ENCODE peak calls at places on chromosomes 12 and 14, in seven cellular contexts. W is upper lobe of right lung, L is GM23248, N is stomach, G is heart left ventricle, U is left ventricle myocardium inferior, S is endodermal cell. X is an unnamed sample. For H3K4me1 and H3K27me3, the result is how much of the 10 kb centered on the place peaks cover.

GRCh38 chr12:15754233-15754632 is 35.0 kb downstream of the EPS8 start:
- DNase-seq in U (no peak), N (no peak), G (no peak), W (no peak), S (no peak), L (peak), X (no peak)

GRCh38 chr12:113066806-113067400 is 10.4 kb downstream of the DTX1 start:
- DNase-seq in W (no peak), S (peak), U (no peak), N (no peak), L (no peak), G (no peak), X (no peak)

GRCh38 chr12:57340104-57340503 is 89.1 kb upstream of the STAC3 start:
- DNase-seq in S (no peak), N (peak), G (peak), W (no peak), L (peak), U (peak), X (peak)

GRCh38 chr12:94271351-94271750 is 123.0 kb downstream of the PLXNC1 start:
- DNase-seq in S (no peak), N (no peak), W (no peak), U (no peak), L (no peak), G (no peak), X (no peak)

GRCh38 chr12:81089412-81089811 is 11.5 kb downstream of the ACSS3 start:
- DNase-seq in W (no peak), U (no peak), G (no peak), L (no peak), S (no peak), N (no peak), X (no peak)

GRCh38 chr14:29222671-29223268 is 456.2 kb downstream of the FOXG1 start:
- DNase-seq in L (peak), W (no peak), S (peak), U (no peak), G (no peak), N (no peak), X (peak)

GRCh38 chr14:75906680-75907280 is 75.0 kb downstream of the TGFB3 start:
- DNase-seq in L (peak), G (peak), S (peak), N (peak), W (no peak), U (no peak), X (peak)

GRCh38 chr12:124764870-124765570 is 98.6 kb downstream of the SCARB1 start:
- DNase-seq in G (no peak), S (no peak), U (no peak), W (no peak), L (peak), N (no peak), X (no peak)

GRCh38 chr12:20508962-20509361 is 140.6 kb downstream of the PDE3A start:
- DNase-seq in W (no peak), U (no peak), S (no peak), G (no peak), L (no peak), N (no peak), X (no peak)

GRCh38 chr14:71698027-71698426 is 234.2 kb upstream of the RGS6 start:
- DNase-seq in S (no peak), U (no peak), W (no peak), G (no peak), N (no peak), L (no peak), X (no peak)

GRCh38 chr12:67482751-67483661 is 165.5 kb upstream of the DYRK2 start:
- DNase-seq in G (peak), W (no peak), S (no peak), N (peak), L (peak), U (peak), X (peak)

GRCh38 chr14:37526992-37527391 is 68.1 kb downstream of the FOXA1 start:
- DNase-seq in U (no peak), S (no peak), N (no peak), L (no peak), G (no peak), W (no peak), X (no peak)

GRCh38 chr12:113065126-113066007 is 8.8 kb downstream of the DTX1 start:
- DNase-seq in G (no peak), N (no peak), L (peak), U (no peak), W (peak), S (peak), X (no peak)

GRCh38 chr14:61459229-61459628 is 137.8 kb downstream of the PRKCH start:
- DNase-seq in G (no peak), W (no peak), L (no peak), U (no peak), S (no peak), N (no peak), X (no peak)

GRCh38 chr12:53100466-53101151 is 2.7 kb upstream of the SOAT2 start:
- DNase-seq in U (no peak), G (no peak), N (peak), S (peak), W (no peak), L (no peak), X (no peak)

GRCh38 chr14:99361596-99362220 is 89.7 kb upstream of the BCL11B start:
- DNase-seq in W (no peak), L (no peak), U (no peak), S (no peak), G (no peak), N (no peak), X (no peak)

GRCh38 chr12:4664111-4664510 is 15.2 kb downstream of the NDUFA9 start:
- DNase-seq in S (no peak), W (no peak), L (peak), G (no peak), U (no peak), N (no peak), X (no peak)

GRCh38 chr12:116880817-116881324 is 370 bp downstream of the HRK start:
- DNase-seq in N (peak), L (peak), G (peak), S (peak), U (peak), W (peak), X (peak)

GRCh38 chr12:6507102-6507998 is 13.4 kb downstream of the NCAPD2 start:
- DNase-seq in S (peak), U (no peak), L (no peak), N (no peak), G (no peak), W (no peak), X (no peak)

GRCh38 chr14:105836160-105836559 is 309.8 kb downstream of the TMEM121 start:
- DNase-seq in G (no peak), U (no peak), L (no peak), N (no peak), W (no peak), S (no peak), X (no peak)

GRCh38 chr14:105836730-105837129 is 310.3 kb downstream of the TMEM121 start:
- DNase-seq in S (no peak), W (peak), U (no peak), G (no peak), L (no peak), N (no peak), X (no peak)

GRCh38 chr14:105838591-105839424 is 312.4 kb downstream of the TMEM121 start:
- DNase-seq in N (no peak), L (no peak), U (no peak), S (no peak), W (peak), G (peak), X (no peak)

GRCh38 chr14:105838107-105838506 is 311.7 kb downstream of the TMEM121 start:
- DNase-seq in W (no peak), U (no peak), N (no peak), L (no peak), G (no peak), S (no peak), X (no peak)

GRCh38 chr14:105837349-105838063 is 311.1 kb downstream of the TMEM121 start:
- DNase-seq in S (no peak), G (no peak), N (no peak), L (no peak), W (peak), U (no peak), X (no peak)
- H3K4me1 ChIP-seq in S (under half), G (under half), N (under half), L (under half), W (under half), U (under half), X (under half)

GRCh38 chr14:73787760-73788508 is 63.7 kb upstream of the PTGR2 start:
- DNase-seq in G (no peak), W (no peak), L (peak), N (no peak), S (no peak), U (no peak), X (no peak)
- H3K27me3 ChIP-seq in G (under half), W (under half), L (under half), N (under half), S (under half), U (under half), X (under half)

GRCh38 chr12:9367201-9367600 is 159.0 kb upstream of the PZP start:
- DNase-seq in W (no peak), N (no peak), L (no peak), G (no peak), U (no peak), S (peak), X (no peak)

GRCh38 chr12:9367828-9368227 is 159.6 kb upstream of the PZP start:
- DNase-seq in G (no peak), L (no peak), S (peak), N (no peak), W (no peak), U (no peak), X (no peak)

GRCh38 chr12:9372202-9372601 is 164.0 kb upstream of the PZP start:
- DNase-seq in G (no peak), W (no peak), U (no peak), L (peak), S (peak), N (no peak), X (peak)
- H3K4me1 ChIP-seq in G (under half), W (under half), U (under half), L (under half), S (under half), N (under half), X (under half)

DNA sequence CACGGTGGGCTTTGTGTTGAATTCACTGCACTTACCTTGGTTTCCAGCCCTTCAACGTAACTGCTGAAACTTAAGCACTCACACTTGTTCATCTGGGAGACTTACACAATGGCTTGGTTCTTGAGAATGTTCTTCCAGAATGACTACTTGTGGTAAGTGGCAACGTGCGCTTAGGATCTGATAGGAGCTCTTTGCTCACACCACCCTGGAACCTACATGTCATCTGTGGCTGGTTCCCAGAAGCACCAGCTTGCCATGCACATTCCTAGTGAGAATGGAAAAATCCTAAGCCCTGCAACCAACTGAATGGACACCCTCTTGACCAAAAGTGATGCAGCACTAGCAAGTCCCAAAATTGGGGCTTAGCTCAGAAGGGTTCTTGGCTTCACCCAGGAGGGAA is 59.0 kb upstream of the FAM181A start:
- DNase-seq in G (no peak), N (no peak), S (no peak), U (no peak), W (no peak), L (no peak), X (no peak)
- H3K27me3 ChIP-seq in G (under half), N (under half), S (under half), U (half or more), W (under half), L (under half), X (under half)

GRCh38 chr12:121958521-121959240 is 40.3 kb downstream of the CFAP251 start:
- DNase-seq in S (peak), U (no peak), N (no peak), G (no peak), W (no peak), L (peak), X (no peak)

GRCh38 chr12:121963341-121964018 is 45.1 kb downstream of the CFAP251 start:
- DNase-seq in L (no peak), W (no peak), S (peak), G (no peak), N (no peak), U (no peak), X (no peak)

GRCh38 chr12:121957831-121958515 is 39.6 kb downstream of the CFAP251 start:
- DNase-seq in G (no peak), N (no peak), S (no peak), W (no peak), L (no peak), U (no peak), X (no peak)

GRCh38 chr12:121960541-121960940 is 42.1 kb downstream of the CFAP251 start:
- DNase-seq in G (no peak), L (no peak), W (no peak), S (no peak), U (no peak), N (no peak), X (no peak)

DNA sequence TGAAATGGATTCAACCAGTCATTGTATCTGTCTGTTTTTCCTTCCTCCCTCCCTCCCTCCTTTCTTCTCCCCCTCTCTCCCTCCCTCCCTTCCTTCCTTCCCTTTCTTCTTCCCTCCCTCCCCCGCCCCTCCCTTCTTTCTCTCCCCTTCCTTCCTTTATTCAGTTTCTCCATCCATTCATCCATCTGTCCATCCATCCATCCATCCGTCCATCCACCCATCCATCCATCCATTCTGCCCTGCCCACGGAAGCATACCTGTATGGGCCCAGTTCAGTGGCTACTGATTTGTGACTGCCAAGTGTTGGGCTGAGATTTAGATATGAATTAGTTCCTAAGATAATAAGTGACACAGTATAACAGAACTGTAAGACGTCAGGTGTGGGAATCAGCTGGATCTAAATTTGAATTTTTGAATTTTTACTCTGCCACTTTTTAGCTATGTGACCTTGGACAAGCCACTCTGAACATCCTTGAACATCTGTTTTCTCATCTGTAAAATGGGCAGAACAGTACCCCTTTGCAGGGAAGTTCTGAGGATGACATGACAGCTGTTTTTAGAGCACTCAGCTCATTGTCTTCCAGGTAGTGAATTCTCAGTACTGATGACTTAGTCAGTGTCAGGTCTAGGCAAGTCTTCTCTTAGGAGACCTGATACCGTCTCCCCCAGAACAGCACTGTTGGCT is 42.9 kb downstream of the CFAP251 start:
- DNase-seq in W (no peak), L (no peak), S (peak), N (no peak), G (no peak), U (no peak), X (no peak)
- H3K4me1 ChIP-seq in W (under half), L (under half), S (under half), N (under half), G (under half), U (under half), X (under half)

DNA sequence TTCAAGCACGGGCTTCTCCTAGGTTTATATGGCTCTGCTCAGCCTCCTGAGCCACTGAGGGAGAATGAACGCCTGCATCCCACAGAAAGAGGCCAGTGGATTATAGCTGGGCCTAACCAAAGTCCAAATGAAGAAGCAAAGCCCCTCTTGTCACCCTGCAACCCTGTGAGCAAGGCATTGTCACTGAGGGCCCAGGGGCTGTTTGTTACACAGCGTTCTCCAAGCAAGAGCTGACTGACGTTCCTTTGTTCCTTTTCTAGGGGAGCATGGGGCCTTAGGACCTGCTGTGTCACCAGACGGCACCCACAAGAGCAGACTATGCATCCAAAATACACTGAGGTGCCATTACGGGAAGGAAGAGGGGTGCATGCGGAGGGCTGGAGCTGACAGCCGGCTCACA is 4.3 kb upstream of the FBRSL1 start:
- DNase-seq in U (no peak), L (no peak), G (no peak), N (no peak), S (no peak), W (no peak), X (no peak)
- H3K27me3 ChIP-seq in U (under half), L (under half), G (under half), N (under half), S (half or more), W (under half), X (under half)

GRCh38 chr12:11743333-11743732 is 93.9 kb downstream of the ETV6 start:
- DNase-seq in N (no peak), L (no peak), W (no peak), U (no peak), G (no peak), S (peak), X (no peak)

GRCh38 chr12:11746024-11746771 is 96.7 kb downstream of the ETV6 start:
- DNase-seq in N (no peak), G (no peak), L (peak), U (no peak), S (no peak), W (no peak), X (no peak)

GRCh38 chr12:11741434-11742092 is 92.1 kb downstream of the ETV6 start:
- DNase-seq in U (no peak), G (no peak), L (peak), N (no peak), S (no peak), W (no peak), X (no peak)

GRCh38 chr12:11745112-11745511 is 95.6 kb downstream of the ETV6 start:
- DNase-seq in N (no peak), G (no peak), S (no peak), W (no peak), L (no peak), U (no peak), X (no peak)

GRCh38 chr12:11743748-11744147 is 94.3 kb downstream of the ETV6 start:
- DNase-seq in U (no peak), N (no peak), W (no peak), L (no peak), G (no peak), S (peak), X (no peak)
- H3K4me1 ChIP-seq in U (under half), N (under half), W (under half), L (under half), G (under half), S (under half), X (under half)

DNA sequence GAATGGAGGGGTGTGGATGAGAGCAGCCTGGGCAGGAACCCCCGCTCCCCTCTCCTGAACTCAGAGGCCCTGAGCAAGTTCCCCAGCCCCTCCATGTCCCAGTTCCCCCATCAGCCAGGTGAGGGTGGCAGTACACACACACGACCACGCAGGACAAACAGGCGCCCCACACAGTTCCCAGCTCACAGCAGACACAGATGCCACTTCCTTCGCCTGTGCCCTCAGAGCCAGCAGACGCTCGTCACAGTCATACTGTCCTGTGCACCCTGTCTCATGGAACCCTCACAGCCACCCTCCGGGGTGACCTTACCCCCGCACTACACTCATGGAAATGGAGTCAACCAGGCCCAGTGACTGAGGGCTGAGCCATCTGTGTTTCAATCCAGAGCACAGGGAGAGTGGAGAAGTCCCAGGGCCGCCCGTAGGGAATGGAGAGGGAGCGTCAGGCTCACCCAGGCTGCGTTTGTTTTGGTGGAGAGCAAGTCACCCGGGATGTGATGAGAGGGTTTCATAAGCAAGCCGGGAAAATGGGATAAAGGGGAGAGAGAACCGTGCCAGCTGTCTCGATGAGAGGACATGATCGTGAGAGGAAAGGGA is 47.5 kb upstream of the DYNC1H1 start:
- DNase-seq in S (peak), L (no peak), N (no peak), G (no peak), U (no peak), W (no peak), X (no peak)
- H3K27me3 ChIP-seq in S (under half), L (under half), N (under half), G (under half), U (under half), W (under half), X (under half)

DNA sequence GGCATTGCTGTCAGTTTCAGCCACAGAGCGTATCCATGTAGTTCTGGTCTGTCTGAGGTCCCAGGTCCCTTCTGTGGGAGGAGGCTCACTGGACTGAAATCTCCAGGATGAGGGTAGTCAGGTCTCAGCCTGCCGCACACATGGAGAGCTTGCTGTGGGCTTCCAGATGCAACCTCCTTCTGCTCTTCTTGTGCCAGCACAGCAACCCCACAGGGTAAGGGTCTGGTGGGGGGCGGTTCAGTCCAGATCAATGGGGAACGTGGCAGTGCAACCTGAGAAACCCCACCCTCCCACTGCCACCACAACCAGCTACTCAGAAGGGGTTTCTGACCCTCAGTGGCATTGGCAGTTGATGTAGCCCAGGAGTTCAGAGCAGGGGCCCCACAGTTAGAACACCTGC is 61.2 kb downstream of the BEGAIN start:
- DNase-seq in N (no peak), W (peak), S (no peak), L (no peak), U (peak), G (no peak), X (no peak)
- H3K4me1 ChIP-seq in N (under half), W (under half), S (under half), L (under half), U (under half), G (under half), X (under half)

X was measured in small intestine.